ENCODE peak calls at places on chromosome 6, in ten cellular contexts. N, P, X, Y, Q, V, E, L, U and O are unnamed samples.

GRCh38 chr6:36373368-36374009 is 14.0 kb downstream of the ETV7 start:
- DNase-seq in E (peak), N (no peak), L (no peak), V (peak), Q (peak), P (no peak), X (no peak), U (no peak), Y (no peak), O (no peak)

GRCh38 chr6:119683022-119683421 is 333.5 kb upstream of the MAN1A1 start:
- DNase-seq in X (no peak), L (no peak), Q (no peak), E (no peak), V (no peak), U (no peak), Y (no peak), P (no peak), N (no peak), O (no peak)

GRCh38 chr6:26521485-26522391 is 16.4 kb upstream of the HMGN4 start:
- DNase-seq in E (peak), X (peak), U (peak), V (peak), P (peak), N (peak), L (no peak), Q (peak), Y (peak), O (peak)

GRCh38 chr6:80544500-80545055 is 438.1 kb downstream of the BCKDHB start:
- DNase-seq in X (no peak), P (no peak), N (no peak), V (peak), Y (peak), L (no peak), U (no peak), Q (no peak), E (peak), O (no peak)

GRCh38 chr6:14731638-14732037 is 514.2 kb upstream of the JARID2 start:
- DNase-seq in N (no peak), E (no peak), Y (no peak), U (no peak), Q (no peak), V (no peak), P (no peak), X (no peak), L (no peak), O (no peak)

GRCh38 chr6:32086661-32087573 is 22.2 kb downstream of the TNXB start:
- DNase-seq in Y (peak), N (no peak), U (peak), X (no peak), E (peak), V (peak), P (no peak), L (no peak), Q (no peak), O (peak)

GRCh38 chr6:113530769-113531168 is 326.4 kb upstream of the MARCKS start:
- DNase-seq in N (no peak), Y (peak), E (peak), L (no peak), U (peak), V (peak), X (no peak), Q (no peak), P (no peak), O (no peak)

GRCh38 chr6:137227872-137228302 is 8.7 kb upstream of the IFNGR1 start:
- DNase-seq in Y (no peak), P (no peak), X (no peak), N (no peak), E (no peak), Q (no peak), L (no peak), U (peak), V (no peak), O (no peak)

GRCh38 chr6:100988391-100988999 is 107.4 kb upstream of the ASCC3 start:
- DNase-seq in P (no peak), E (no peak), Y (no peak), N (no peak), U (no peak), V (no peak), X (no peak), Q (no peak), L (no peak), O (no peak)

GRCh38 chr6:105278035-105278434 is 98.2 kb upstream of the POPDC3 start:
- DNase-seq in Y (no peak), P (no peak), X (no peak), U (no peak), N (no peak), L (no peak), V (no peak), Q (no peak), E (no peak), O (no peak)
- H3K4me3 ChIP-seq in Y (no peak), P (no peak), X (no peak), U (no peak), N (no peak), L (no peak), V (no peak), Q (no peak), E (no peak), O (no peak)

DNA sequence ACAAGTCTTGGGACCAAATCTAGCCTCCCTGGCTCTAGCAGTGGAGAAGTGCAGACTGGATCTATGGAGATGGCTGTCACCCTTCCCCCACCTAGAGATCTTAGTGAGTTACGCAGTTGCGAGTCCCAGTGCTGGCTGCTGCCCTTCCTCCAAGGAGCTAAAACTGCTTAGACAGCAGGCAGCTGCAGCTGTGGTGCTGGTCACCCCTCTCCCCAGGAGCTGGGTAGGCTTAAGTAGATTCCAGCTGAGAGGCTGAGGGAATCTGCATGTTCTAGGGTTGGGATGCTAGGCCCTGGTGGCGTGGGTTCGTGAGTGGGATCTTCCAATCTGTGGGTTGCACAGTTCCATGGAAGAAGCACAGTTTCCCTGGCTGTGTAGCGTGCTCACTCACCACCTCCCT is 120.2 kb downstream of the SLC35B3 start:
- DNase-seq in P (no peak), X (no peak), Y (no peak), V (no peak), N (no peak), E (no peak), Q (no peak), L (no peak), U (no peak), O (peak)
- H3K4me3 ChIP-seq in P (no peak), X (no peak), Y (no peak), V (no peak), N (no peak), E (no peak), Q (no peak), L (no peak), U (no peak), O (no peak)

GRCh38 chr6:44226368-44227137 is 3.2 kb downstream of the SLC29A1 start:
- DNase-seq in N (no peak), V (no peak), E (no peak), P (no peak), Y (no peak), Q (peak), X (no peak), L (no peak), U (no peak), O (no peak)
- H3K4me3 ChIP-seq in N (no peak), V (no peak), E (no peak), P (no peak), Y (no peak), Q (no peak), X (no peak), L (no peak), U (no peak), O (no peak)

DNA sequence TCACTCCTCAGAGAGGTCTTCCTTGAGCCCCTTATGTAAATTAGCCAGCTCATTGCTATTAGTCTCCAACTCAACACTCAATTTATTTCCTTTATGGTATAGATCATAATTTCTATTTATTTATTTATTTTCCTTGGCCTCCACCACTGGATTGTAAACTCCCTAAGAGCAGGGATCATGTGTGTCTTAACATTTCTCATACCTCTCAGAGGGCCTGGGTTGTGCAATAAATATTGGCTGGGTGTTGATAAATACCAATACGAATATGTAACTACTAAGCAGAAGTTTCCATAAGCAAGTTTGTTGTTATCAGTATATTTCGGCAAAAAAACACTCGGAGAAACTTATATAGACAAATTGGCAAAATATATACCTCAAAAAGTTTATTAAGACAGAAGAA is 257.4 kb downstream of the ADGRB3 start:
- DNase-seq in L (no peak), X (no peak), U (no peak), Y (no peak), Q (no peak), E (no peak), P (no peak), V (no peak), N (no peak), O (no peak)
- H3K4me3 ChIP-seq in L (no peak), X (no peak), U (no peak), Y (no peak), Q (no peak), E (no peak), P (no peak), V (no peak), N (no peak), O (no peak)

DNA sequence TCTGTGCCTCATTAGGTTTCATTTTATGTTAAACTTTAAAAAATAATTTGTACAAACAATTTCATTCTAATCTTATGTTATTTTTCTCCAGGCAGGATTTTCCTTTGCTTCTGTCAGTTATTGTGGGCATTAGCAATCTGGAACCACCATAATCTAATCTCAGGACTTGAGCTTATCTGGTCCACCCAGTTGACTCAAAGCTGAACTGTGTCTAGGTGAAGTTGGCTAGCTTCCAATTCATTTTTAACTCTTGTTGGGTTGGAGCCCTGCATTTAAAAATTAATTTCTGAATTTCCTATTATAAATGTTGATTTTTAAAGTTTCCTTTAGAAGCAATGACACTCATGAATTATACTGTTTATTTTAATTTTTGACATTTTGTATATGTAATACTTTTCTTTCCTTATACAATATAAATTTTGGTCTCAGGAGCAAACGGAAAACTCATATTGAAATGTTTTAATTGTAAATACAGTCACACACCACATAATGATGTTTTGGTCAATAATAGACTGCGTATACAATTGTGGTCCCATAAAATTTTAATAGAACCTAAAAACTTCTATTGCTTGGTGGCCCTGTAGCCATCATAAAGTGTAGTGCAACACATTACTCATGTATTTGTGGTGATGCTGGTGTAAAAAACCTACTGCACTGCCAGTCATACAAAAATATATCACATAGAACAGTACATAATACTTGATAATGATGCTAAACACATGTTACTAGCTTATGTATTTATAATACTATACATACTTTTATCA is 121.3 kb downstream of the CLVS2 start:
- DNase-seq in Q (no peak), X (no peak), P (no peak), V (no peak), N (no peak), Y (no peak), E (no peak), L (no peak), U (no peak), O (no peak)
- H3K4me3 ChIP-seq in Q (no peak), X (no peak), P (no peak), V (no peak), N (no peak), Y (no peak), E (no peak), L (no peak), U (no peak), O (no peak)

GRCh38 chr6:39933669-39934059 is 598 bp downstream of the MOCS1 start:
- DNase-seq in X (no peak), Q (no peak), V (peak), N (no peak), L (no peak), Y (no peak), U (no peak), P (no peak), E (no peak), O (no peak)
- H3K4me3 ChIP-seq in X (peak), Q (peak), V (peak), N (peak), L (peak), Y (peak), U (peak), P (peak), E (peak), O (peak)

DNA sequence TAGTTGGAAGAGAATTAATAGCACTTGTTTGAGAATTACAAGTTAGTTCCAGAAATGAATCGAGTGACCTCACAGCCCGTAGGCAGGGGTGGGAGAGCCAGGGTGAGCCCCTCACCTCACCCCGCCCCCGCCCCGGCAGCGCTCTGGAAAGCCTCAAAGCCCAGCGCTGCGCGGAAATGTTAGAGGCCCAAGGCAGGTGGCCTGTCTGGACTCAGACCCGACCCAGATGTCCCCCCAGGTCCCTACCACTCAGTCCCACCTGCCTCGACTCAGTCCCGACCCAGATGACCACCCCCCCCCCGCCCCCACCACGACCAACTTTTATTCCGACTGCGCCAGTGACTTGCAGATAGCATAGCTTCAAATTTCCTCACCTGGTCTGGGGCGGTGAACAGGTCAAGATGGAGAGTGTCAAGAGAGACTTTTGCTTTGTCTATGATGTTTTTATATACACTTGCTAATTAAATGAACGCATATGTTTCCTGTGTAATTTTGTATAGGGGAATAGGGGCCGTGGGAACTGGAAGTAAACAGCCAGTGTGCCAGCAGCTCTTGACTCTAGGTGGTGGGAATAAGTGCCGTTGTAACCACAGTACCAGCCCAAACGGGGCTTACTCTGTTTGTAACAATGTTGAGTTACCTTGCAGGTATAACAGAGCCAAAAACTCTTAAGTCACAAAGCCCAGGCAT is 1.2 kb upstream of the PXDC1 start:
- DNase-seq in L (no peak), U (no peak), Y (no peak), E (no peak), X (no peak), V (no peak), Q (peak), P (no peak), N (no peak), O (no peak)
- H3K4me3 ChIP-seq in L (peak), U (peak), Y (peak), E (peak), X (peak), V (peak), Q (peak), P (peak), N (peak), O (peak)